ENCODE peak calls at places on chromosomes 2 and 18, in six cellular contexts. One of them, this sample, is unnamed.

GRCh38 chr2:156512451-156512850 is 76.3 kb downstream of the GPD2 start:
- DNase-seq in ureter: no peak
- DNase-seq in amniotic epithelial cell: no peak
- DNase-seq in NB4: no peak
- DNase-seq in activated CD4-positive, alpha-beta memory T cell treated with anti-CD3 and anti-CD28 coated beads, Interleukin-2, amount 10 ng/mL, durations not matched to agents 7 days and 5 days: no peak
- DNase-seq in activated naive CD4-positive, alpha-beta T cell treated with anti-CD3 and anti-CD28 coated beads, Interleukin-2, amount 10 ng/mL, durations not matched to agents 7 days and 5 days: no peak
- DNase-seq in this sample: no peak

GRCh38 chr18:47696870-47697269 is 233.6 kb downstream of the SMAD2 start:
- DNase-seq in NB4: no peak
- DNase-seq in ureter: no peak
- DNase-seq in activated CD4-positive, alpha-beta memory T cell treated with anti-CD3 and anti-CD28 coated beads, Interleukin-2, amount 10 ng/mL, durations not matched to agents 7 days and 5 days: no peak
- DNase-seq in activated naive CD4-positive, alpha-beta T cell treated with anti-CD3 and anti-CD28 coated beads, Interleukin-2, amount 10 ng/mL, durations not matched to agents 7 days and 5 days: no peak
- DNase-seq in amniotic epithelial cell: no peak
- DNase-seq in this sample: no peak

GRCh38 chr2:127225186-127225960 is 5.3 kb upstream of the CYP27C1 start:
- DNase-seq in activated CD4-positive, alpha-beta memory T cell treated with anti-CD3 and anti-CD28 coated beads, Interleukin-2, amount 10 ng/mL, durations not matched to agents 7 days and 5 days: no peak
- DNase-seq in amniotic epithelial cell: peak
- DNase-seq in activated naive CD4-positive, alpha-beta T cell treated with anti-CD3 and anti-CD28 coated beads, Interleukin-2, amount 10 ng/mL, durations not matched to agents 7 days and 5 days: no peak
- DNase-seq in NB4: no peak
- DNase-seq in ureter: no peak
- DNase-seq in this sample: no peak

GRCh38 chr2:6212516-6212915 is 520.3 kb downstream of the SOX11 start:
- DNase-seq in activated naive CD4-positive, alpha-beta T cell treated with anti-CD3 and anti-CD28 coated beads, Interleukin-2, amount 10 ng/mL, durations not matched to agents 7 days and 5 days: no peak
- DNase-seq in NB4: no peak
- DNase-seq in amniotic epithelial cell: no peak
- DNase-seq in activated CD4-positive, alpha-beta memory T cell treated with anti-CD3 and anti-CD28 coated beads, Interleukin-2, amount 10 ng/mL, durations not matched to agents 7 days and 5 days: no peak
- DNase-seq in ureter: no peak
- DNase-seq in this sample: no peak

GRCh38 chr2:1675633-1676032 is 68.7 kb downstream of the PXDN start:
- DNase-seq in ureter: no peak
- DNase-seq in amniotic epithelial cell: peak
- DNase-seq in activated CD4-positive, alpha-beta memory T cell treated with anti-CD3 and anti-CD28 coated beads, Interleukin-2, amount 10 ng/mL, durations not matched to agents 7 days and 5 days: no peak
- DNase-seq in activated naive CD4-positive, alpha-beta T cell treated with anti-CD3 and anti-CD28 coated beads, Interleukin-2, amount 10 ng/mL, durations not matched to agents 7 days and 5 days: no peak
- DNase-seq in NB4: no peak
- DNase-seq in this sample: peak

GRCh38 chr2:47964722-47965434 is 58.6 kb upstream of the FBXO11 start:
- DNase-seq in ureter: no peak
- DNase-seq in amniotic epithelial cell: no peak
- DNase-seq in NB4: peak
- DNase-seq in activated naive CD4-positive, alpha-beta T cell treated with anti-CD3 and anti-CD28 coated beads, Interleukin-2, amount 10 ng/mL, durations not matched to agents 7 days and 5 days: no peak
- DNase-seq in activated CD4-positive, alpha-beta memory T cell treated with anti-CD3 and anti-CD28 coated beads, Interleukin-2, amount 10 ng/mL, durations not matched to agents 7 days and 5 days: no peak
- DNase-seq in this sample: no peak

GRCh38 chr2:184154438-184154837 is 443.9 kb upstream of the ZNF804A start:
- DNase-seq in activated naive CD4-positive, alpha-beta T cell treated with anti-CD3 and anti-CD28 coated beads, Interleukin-2, amount 10 ng/mL, durations not matched to agents 7 days and 5 days: no peak
- DNase-seq in ureter: no peak
- DNase-seq in NB4: peak
- DNase-seq in amniotic epithelial cell: peak
- DNase-seq in activated CD4-positive, alpha-beta memory T cell treated with anti-CD3 and anti-CD28 coated beads, Interleukin-2, amount 10 ng/mL, durations not matched to agents 7 days and 5 days: no peak
- DNase-seq in this sample: no peak

GRCh38 chr2:240557808-240558207 is at the start of gene ANKMY1:
- DNase-seq in activated naive CD4-positive, alpha-beta T cell treated with anti-CD3 and anti-CD28 coated beads, Interleukin-2, amount 10 ng/mL, durations not matched to agents 7 days and 5 days: peak
- DNase-seq in NB4: no peak
- DNase-seq in amniotic epithelial cell: peak
- DNase-seq in ureter: peak
- DNase-seq in activated CD4-positive, alpha-beta memory T cell treated with anti-CD3 and anti-CD28 coated beads, Interleukin-2, amount 10 ng/mL, durations not matched to agents 7 days and 5 days: peak
- DNase-seq in this sample: peak

GRCh38 chr2:12661472-12661871 is 55.3 kb upstream of the TRIB2 start:
- DNase-seq in activated CD4-positive, alpha-beta memory T cell treated with anti-CD3 and anti-CD28 coated beads, Interleukin-2, amount 10 ng/mL, durations not matched to agents 7 days and 5 days: no peak
- DNase-seq in activated naive CD4-positive, alpha-beta T cell treated with anti-CD3 and anti-CD28 coated beads, Interleukin-2, amount 10 ng/mL, durations not matched to agents 7 days and 5 days: no peak
- DNase-seq in NB4: peak
- DNase-seq in ureter: no peak
- DNase-seq in amniotic epithelial cell: no peak
- DNase-seq in this sample: no peak

GRCh38 chr18:35756506-35757117 is 175.1 kb downstream of the GALNT1 start:
- DNase-seq in activated naive CD4-positive, alpha-beta T cell treated with anti-CD3 and anti-CD28 coated beads, Interleukin-2, amount 10 ng/mL, durations not matched to agents 7 days and 5 days: peak
- DNase-seq in activated CD4-positive, alpha-beta memory T cell treated with anti-CD3 and anti-CD28 coated beads, Interleukin-2, amount 10 ng/mL, durations not matched to agents 7 days and 5 days: peak
- DNase-seq in NB4: peak
- DNase-seq in ureter: peak
- DNase-seq in amniotic epithelial cell: peak
- DNase-seq in this sample: no peak

GRCh38 chr2:13114391-13114790 is 397.7 kb downstream of the TRIB2 start:
- DNase-seq in activated CD4-positive, alpha-beta memory T cell treated with anti-CD3 and anti-CD28 coated beads, Interleukin-2, amount 10 ng/mL, durations not matched to agents 7 days and 5 days: no peak
- DNase-seq in ureter: no peak
- DNase-seq in activated naive CD4-positive, alpha-beta T cell treated with anti-CD3 and anti-CD28 coated beads, Interleukin-2, amount 10 ng/mL, durations not matched to agents 7 days and 5 days: no peak
- DNase-seq in NB4: no peak
- DNase-seq in amniotic epithelial cell: peak
- DNase-seq in this sample: no peak

This sample was measured in coronary artery.